ENCODE peak calls at places on chromosome 9, in five cellular contexts. T is A549, N is HepG2, A is GM12878, K is K562. S is an unnamed sample.

GRCh38 chr9:77977210-77977611 is 54.4 kb downstream of the GNAQ start:
- DNase-seq in T (peak), N (peak), A (no peak), K (peak), S (peak)

GRCh38 chr9:136208675-136209074 is 3.7 kb upstream of the LHX3 start:
- DNase-seq in T (no peak), N (no peak), A (no peak), K (no peak), S (no peak)

GRCh38 chr9:130664191-130665028 is at the start of gene PRDM12:
- DNase-seq in T (peak), N (no peak), A (no peak), K (no peak), S (peak)

GRCh38 chr9:75615284-75615683 is 275.2 kb upstream of the PCSK5 start:
- DNase-seq in T (no peak), N (no peak), A (no peak), K (no peak), S (peak)

GRCh38 chr9:127968046-127968445 is 12.7 kb downstream of the EEIG1 start:
- DNase-seq in T (peak), N (no peak), A (no peak), K (no peak), S (no peak)

GRCh38 chr9:92196909-92197308 is 81.7 kb upstream of the SPTLC1 start:
- DNase-seq in T (no peak), N (peak), A (no peak), K (no peak), S (no peak)

GRCh38 chr9:116058421-116058820 is 95.2 kb upstream of the PAPPA start:
- DNase-seq in T (peak), N (no peak), A (no peak), K (no peak), S (no peak)

GRCh38 chr9:25703826-25704357 is 25.6 kb upstream of the TUSC1 start:
- DNase-seq in T (no peak), N (no peak), A (no peak), K (no peak), S (no peak)

GRCh38 chr9:10612649-10613398 is at the start of gene PTPRD:
- DNase-seq in T (peak), N (peak), A (no peak), K (peak), S (peak)

GRCh38 chr9:132699926-132700325 is 29.7 kb downstream of the GTF3C4 start:
- DNase-seq in T (no peak), N (no peak), A (no peak), K (no peak), S (no peak)

GRCh38 chr9:82922686-82923085 is 140.3 kb downstream of the RASEF start:
- DNase-seq in T (no peak), N (no peak), A (no peak), K (no peak), S (no peak)

GRCh38 chr9:106980551-106981101 is 117.7 kb downstream of the ZNF462 start:
- DNase-seq in T (no peak), N (no peak), A (peak), K (no peak), S (no peak)

GRCh38 chr9:124780060-124780756 is 3.3 kb downstream of the OLFML2A start:
- DNase-seq in T (no peak), N (no peak), A (no peak), K (no peak), S (no peak)

GRCh38 chr9:136741885-136742568 is 713 bp downstream of the LCN10 start:
- DNase-seq in T (no peak), N (no peak), A (no peak), K (no peak), S (no peak)

GRCh38 chr9:28032178-28032532 is 458.9 kb upstream of the C9orf72 start:
- DNase-seq in T (no peak), N (no peak), A (no peak), K (no peak), S (no peak)

GRCh38 chr9:125752070-125752628 is 5.0 kb downstream of the PBX3 start:
- DNase-seq in T (no peak), N (no peak), A (no peak), K (no peak), S (peak)

GRCh38 chr9:87285183-87285582 is 212.5 kb upstream of the DAPK1 start:
- DNase-seq in T (no peak), N (no peak), A (no peak), K (no peak), S (no peak)

GRCh38 chr9:115349542-115349941 is 231.6 kb upstream of the TNC start:
- DNase-seq in T (peak), N (no peak), A (no peak), K (no peak), S (no peak)

GRCh38 chr9:38029923-38030638 is 38.9 kb downstream of the SHB start:
- DNase-seq in T (no peak), N (no peak), A (no peak), K (no peak), S (no peak)

GRCh38 chr9:115879451-115879850 is 274.1 kb upstream of the PAPPA start:
- DNase-seq in T (no peak), N (no peak), A (no peak), K (no peak), S (no peak)

GRCh38 chr9:98903938-98904560 is 39.7 kb upstream of the COL15A1 start:
- DNase-seq in T (no peak), N (no peak), A (no peak), K (peak), S (peak)

GRCh38 chr9:98908897-98909634 is 34.6 kb upstream of the COL15A1 start:
- DNase-seq in T (no peak), N (no peak), A (no peak), K (no peak), S (no peak)

GRCh38 chr9:98907055-98907454 is 36.7 kb upstream of the COL15A1 start:
- DNase-seq in T (no peak), N (no peak), A (no peak), K (no peak), S (no peak)

GRCh38 chr9:98905015-98905414 is 38.7 kb upstream of the COL15A1 start:
- DNase-seq in T (no peak), N (no peak), A (no peak), K (no peak), S (no peak)

DNA sequence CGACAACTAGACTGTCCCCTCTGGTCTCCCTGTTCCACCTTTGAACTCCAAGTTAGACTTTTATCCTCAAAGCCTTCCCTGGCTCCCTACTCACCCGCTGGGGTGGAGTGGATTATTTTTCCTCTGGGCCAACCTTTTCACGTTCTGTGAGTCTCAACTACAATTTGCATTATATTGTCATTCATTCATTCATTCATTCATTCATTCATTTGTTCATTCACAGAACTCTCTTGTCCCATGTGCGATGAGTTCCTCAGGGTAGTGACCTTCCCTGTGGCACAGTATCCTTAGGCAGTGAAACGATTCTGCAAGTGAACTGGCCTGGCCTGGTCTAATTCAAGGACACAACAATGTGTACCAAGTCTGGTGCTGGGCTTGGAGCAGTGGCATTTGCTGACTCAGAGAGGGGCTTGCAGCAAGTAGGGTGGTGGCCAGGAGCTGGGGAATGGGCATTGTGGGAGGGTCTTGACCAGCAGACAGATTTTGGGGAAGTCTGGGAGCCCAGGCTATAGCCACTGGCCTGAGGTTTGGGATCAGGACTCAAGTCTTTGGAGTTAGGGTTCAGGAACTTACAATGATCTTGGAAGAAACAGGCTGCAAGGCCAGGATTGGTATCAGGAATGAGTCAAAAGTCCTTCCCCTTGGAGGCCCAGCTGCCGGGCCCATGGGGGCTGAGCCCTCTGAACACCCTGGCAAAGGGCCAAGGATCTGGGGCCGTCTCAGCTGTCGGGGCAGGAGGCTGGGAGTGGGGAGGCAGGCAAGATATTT is 37.2 kb upstream of the COL15A1 start:
- DNase-seq in T (no peak), N (no peak), A (no peak), K (peak), S (no peak)
- TF ChIP-seq JUNB in T (no peak), N (no peak), A (no peak), K (no peak), S (no peak)

GRCh38 chr9:7174884-7175283 is 417.1 kb downstream of the KDM4C start:
- DNase-seq in T (peak), N (no peak), A (no peak), K (no peak), S (peak)

GRCh38 chr9:7173139-7173538 is 415.4 kb downstream of the KDM4C start:
- DNase-seq in T (no peak), N (no peak), A (no peak), K (no peak), S (no peak)

GRCh38 chr9:7174301-7174700 is 416.5 kb downstream of the KDM4C start:
- DNase-seq in T (no peak), N (no peak), A (no peak), K (no peak), S (no peak)

GRCh38 chr9:7171461-7171860 is 413.7 kb downstream of the KDM4C start:
- DNase-seq in T (no peak), N (no peak), A (no peak), K (no peak), S (peak)

GRCh38 chr9:7172445-7173115 is 414.8 kb downstream of the KDM4C start:
- DNase-seq in T (no peak), N (no peak), A (no peak), K (no peak), S (no peak)
- TF ChIP-seq JUNB in T (no peak), N (no peak), A (no peak), K (no peak), S (no peak)

GRCh38 chr9:121376214-121376830 is 6.3 kb upstream of the STOM start:
- DNase-seq in T (no peak), N (no peak), A (no peak), K (no peak), S (no peak)
- TF ChIP-seq JUNB in T (no peak), N (no peak), A (no peak), K (no peak), S (no peak)

GRCh38 chr9:17739022-17739421 is 160.2 kb downstream of the SH3GL2 start:
- DNase-seq in T (no peak), N (no peak), A (no peak), K (no peak), S (no peak)

GRCh38 chr9:17742065-17742464 is 163.2 kb downstream of the SH3GL2 start:
- DNase-seq in T (peak), N (no peak), A (no peak), K (no peak), S (peak)

GRCh38 chr9:17750285-17750684 is 171.4 kb downstream of the SH3GL2 start:
- DNase-seq in T (no peak), N (no peak), A (no peak), K (no peak), S (no peak)

DNA sequence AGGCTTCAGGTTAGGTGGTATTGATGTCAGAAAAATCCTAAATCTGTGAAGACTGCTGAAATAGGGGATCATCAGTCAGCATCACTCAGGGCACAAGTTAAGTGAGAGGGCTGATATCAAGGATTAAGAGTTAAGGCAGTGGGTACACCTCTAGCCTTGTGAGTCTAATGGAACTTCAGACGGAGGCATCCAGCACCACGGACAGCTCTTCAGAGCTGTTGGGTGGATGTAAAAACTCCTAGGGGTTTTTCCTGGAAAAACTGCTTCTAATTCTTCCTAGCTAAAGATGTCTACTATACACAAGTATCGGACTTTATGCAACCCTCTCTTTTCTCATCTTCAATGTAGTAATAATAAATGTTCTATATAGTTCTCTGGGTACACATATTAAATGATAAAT is 165.9 kb downstream of the SH3GL2 start:
- DNase-seq in T (no peak), N (no peak), A (no peak), K (no peak), S (peak)
- TF ChIP-seq JUNB in T (no peak), N (no peak), A (no peak), K (no peak), S (no peak)

GRCh38 chr9:15510789-15511575 is at the start of gene PSIP1:
- DNase-seq in T (peak), N (peak), A (peak), K (peak), S (peak)

GRCh38 chr9:15509931-15510788 is 610 bp downstream of the PSIP1 start:
- DNase-seq in T (peak), N (peak), A (no peak), K (peak), S (peak)

GRCh38 chr9:15501803-15502202 is 9.0 kb downstream of the PSIP1 start:
- DNase-seq in T (no peak), N (no peak), A (no peak), K (no peak), S (no peak)

GRCh38 chr9:15501179-15501578 is 9.6 kb downstream of the PSIP1 start:
- DNase-seq in T (no peak), N (no peak), A (no peak), K (no peak), S (no peak)

GRCh38 chr9:15505927-15506326 is 4.8 kb downstream of the PSIP1 start:
- DNase-seq in T (no peak), N (no peak), A (no peak), K (no peak), S (no peak)
- TF ChIP-seq JUNB in T (no peak), N (no peak), A (no peak), K (no peak), S (no peak)

DNA sequence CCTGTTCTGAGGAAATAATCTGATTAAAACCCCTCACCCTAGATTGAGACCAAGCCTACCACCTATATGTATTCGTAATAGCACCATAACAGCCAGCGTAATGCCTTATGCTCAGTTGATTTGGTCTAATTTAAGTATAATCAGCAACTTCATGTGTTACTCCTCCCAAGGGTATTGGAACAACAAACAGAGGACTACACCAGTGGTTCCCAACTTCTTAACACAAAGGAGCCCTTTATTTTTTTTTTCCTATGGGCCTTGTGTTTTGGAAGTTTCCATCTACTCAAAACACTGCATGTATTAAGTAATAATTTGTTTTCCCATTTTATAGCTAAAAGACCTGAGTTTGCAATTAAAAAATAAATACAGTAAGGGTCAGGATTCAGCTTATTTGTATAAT is 140.7 kb downstream of the ADAMTSL1 start:
- DNase-seq in T (no peak), N (no peak), A (no peak), K (no peak), S (no peak)
- TF ChIP-seq JUNB in T (no peak), N (no peak), A (no peak), K (no peak), S (no peak)